ENCODE peak calls at places on chromosomes 7 and 10, in seven cellular contexts. Y is NCI-H1436, H is Kasumi-1, D is neural progenitor cell, R is progenitor cell of endocrine pancreas, J is astrocyte of the spinal cord, V is lower lobe of right lung. B is an unnamed sample.
A peak's percentile ranks its signal among the peaks of the same experiment; 100 is the strongest.

GRCh38 chr7:2105280-2105679 is 127.5 kb downstream of the MAD1L1 start:
- DNase-seq in Y (no peak), H (no peak), D (no peak), R (no peak), J (no peak), V (no peak), B (no peak)

GRCh38 chr7:116025098-116025809 is 5.3 kb downstream of the TFEC start:
- DNase-seq in Y (no peak), H (peak; percentile 50), D (no peak), R (no peak), J (peak; percentile 8), V (no peak), B (no peak)

GRCh38 chr10:97086530-97086929 is 99.2 kb downstream of the SLIT1 start:
- DNase-seq in Y (no peak), H (no peak), D (no peak), R (no peak), J (no peak), V (no peak), B (no peak)

GRCh38 chr10:2214035-2214434 is 476.7 kb upstream of the ADARB2 start:
- DNase-seq in Y (no peak), H (no peak), D (no peak), R (no peak), J (peak; percentile 60), V (no peak), B (no peak)

GRCh38 chr10:129586897-129587443 is 119.9 kb downstream of the MGMT start:
- DNase-seq in Y (no peak), H (peak; percentile 10), D (no peak), R (no peak), J (no peak), V (no peak), B (peak; percentile 29)

GRCh38 chr10:58531084-58531695 is 18.5 kb downstream of the BICC1 start:
- DNase-seq in Y (peak; percentile 33), H (peak; percentile 95), D (peak; percentile 78), R (peak; percentile 53), J (peak; percentile 84), V (no peak), B (peak; percentile 86)

GRCh38 chr7:55191926-55192692 is 173.0 kb upstream of the LANCL2 start:
- DNase-seq in Y (no peak), H (no peak), D (no peak), R (no peak), J (no peak), V (no peak), B (peak; percentile 51)

GRCh38 chr10:122142652-122143237 is 128.4 kb upstream of the BTBD16 start:
- DNase-seq in Y (peak; percentile 27), H (no peak), D (peak; percentile 67), R (peak; percentile 61), J (no peak), V (no peak), B (peak; percentile 82)

GRCh38 chr10:102919237-102919959 is 1.3 kb downstream of the CNNM2 start:
- DNase-seq in Y (no peak), H (no peak), D (peak; percentile 66), R (peak; percentile 23), J (peak; percentile 11), V (peak; percentile 60), B (peak; percentile 59)

GRCh38 chr7:18952846-18953245 is 164.6 kb downstream of the TWIST1 start:
- DNase-seq in Y (no peak), H (no peak), D (no peak), R (no peak), J (no peak), V (no peak), B (no peak)

GRCh38 chr10:110788620-110789385 is 82.9 kb upstream of the PDCD4 start:
- DNase-seq in Y (no peak), H (no peak), D (no peak), R (no peak), J (no peak), V (no peak), B (no peak)

GRCh38 chr10:43128958-43129706 is 9.1 kb upstream of the CSGALNACT2 start:
- DNase-seq in Y (no peak), H (peak; percentile 99), D (no peak), R (no peak), J (peak; percentile 93), V (no peak), B (no peak)

GRCh38 chr10:8254350-8254749 is 199.9 kb downstream of the GATA3 start:
- DNase-seq in Y (no peak), H (no peak), D (no peak), R (no peak), J (no peak), V (no peak), B (no peak)